ENCODE peak calls at places on chromosome 4, in eight cellular contexts. K is astrocyte of the spinal cord, Y is Calu3, M is fibroblast of mammary gland, E is non-pigmented ciliary epithelial cell, B is ACHN, U is GM04504, T is GM12865. H is an unnamed sample.

GRCh38 chr4:23234018-23234417 is 541.3 kb downstream of the GBA3 start:
- DNase-seq in Y (no peak), E (no peak), K (no peak), B (no peak), U (no peak), M (no peak), T (no peak), H (no peak)

GRCh38 chr4:35541888-35542213 is 702.5 kb downstream of the ARAP2 start:
- DNase-seq in U (no peak), M (no peak), B (no peak), K (no peak), E (no peak), T (no peak), Y (no peak), H (no peak)

GRCh38 chr4:168337550-168337940 is 19.0 kb upstream of the DDX60 start:
- DNase-seq in Y (no peak), B (no peak), K (no peak), U (no peak), T (no peak), E (no peak), M (no peak), H (no peak)

GRCh38 chr4:26451597-26451996 is 38.7 kb downstream of the CCKAR start:
- DNase-seq in B (no peak), M (no peak), T (no peak), K (no peak), Y (no peak), E (no peak), U (no peak), H (no peak)

GRCh38 chr4:100781433-100781832 is 263.6 kb upstream of the EMCN start:
- DNase-seq in Y (no peak), B (no peak), T (no peak), U (no peak), E (no peak), K (no peak), M (no peak), H (no peak)

GRCh38 chr4:53734584-53735363 is 143.5 kb upstream of the LNX1 start:
- DNase-seq in T (no peak), E (no peak), B (no peak), K (peak; percentile 69), M (peak; percentile 85), Y (no peak), U (peak; percentile 44), H (no peak)

GRCh38 chr4:76385974-76386373 is 35.0 kb downstream of the CCDC158 start:
- DNase-seq in M (no peak), B (no peak), Y (no peak), K (no peak), T (no peak), E (no peak), U (no peak), H (no peak)

GRCh38 chr4:184850431-184851199 is 24.8 kb upstream of the ACSL1 start:
- DNase-seq in U (no peak), E (no peak), K (no peak), B (no peak), M (no peak), Y (no peak), T (peak; percentile 84), H (no peak)

GRCh38 chr4:93396274-93396673 is 432.3 kb upstream of the ATOH1 start:
- DNase-seq in B (peak; percentile 34), U (no peak), Y (no peak), K (peak; percentile 73), T (no peak), E (peak; percentile 51), M (peak; percentile 51), H (no peak)

GRCh38 chr4:186644737-186645261 is 78.9 kb downstream of the FAT1 start:
- DNase-seq in Y (no peak), B (peak; percentile 40), M (peak; percentile 41), K (peak; percentile 28), T (no peak), U (no peak), E (no peak), H (no peak)

GRCh38 chr4:9988349-9988748 is 32.9 kb downstream of the SLC2A9 start:
- DNase-seq in K (no peak), U (no peak), Y (no peak), E (no peak), B (no peak), M (no peak), T (no peak), H (no peak)

GRCh38 chr4:7477695-7478094 is 43.0 kb upstream of the PSAPL1 start:
- DNase-seq in K (no peak), Y (no peak), E (no peak), T (no peak), M (no peak), B (no peak), U (no peak), H (no peak)

GRCh38 chr4:36327400-36327799 is 46.0 kb downstream of the DTHD1 start:
- DNase-seq in E (no peak), K (no peak), U (no peak), B (no peak), M (no peak), T (no peak), Y (no peak), H (no peak)